ENCODE peak calls at places on chromosomes 16 and 17, in five cellular contexts. D is fibroblast of the aortic adventitia, A is HFF-Myc, S is choroid plexus epithelial cell, C is stomach. I is an unnamed sample.

GRCh38 chr16:56625943-56626654 is 518 bp downstream of the MT1E start:
- DNase-seq in D (peak; percentile 90), A (no peak), S (peak; percentile 83), C (no peak), I (peak; percentile 57)

GRCh38 chr17:4998666-4999428 is 1.1 kb downstream of the KIF1C start:
- DNase-seq in D (no peak), A (no peak), S (no peak), C (peak; percentile 53), I (no peak)

GRCh38 chr16:67857547-67858233 is 10.2 kb upstream of the CENPT start:
- DNase-seq in D (peak; percentile 90), A (peak; percentile 61), S (peak; percentile 95), C (peak; percentile 65), I (peak; percentile 65)

GRCh38 chr16:27402569-27402963 is 592 bp downstream of the IL21R start:
- DNase-seq in D (no peak), A (no peak), S (no peak), C (no peak), I (no peak)

GRCh38 chr17:7632492-7632894 is 2.6 kb downstream of the SHBG start:
- DNase-seq in D (peak; percentile 73), A (no peak), S (peak; percentile 75), C (peak; percentile 31), I (no peak)

GRCh38 chr16:87457724-87458423 is 35.0 kb downstream of the ZCCHC14 start:
- DNase-seq in D (peak; percentile 98), A (peak; percentile 97), S (peak; percentile 96), C (no peak), I (peak; percentile 99)

GRCh38 chr17:81726004-81726403 is 13.9 kb downstream of the SLC25A10 start:
- DNase-seq in D (no peak), A (no peak), S (no peak), C (peak; percentile 83), I (no peak)

GRCh38 chr17:51454456-51454978 is 194.2 kb downstream of the UTP18 start:
- DNase-seq in D (no peak), A (no peak), S (no peak), C (no peak), I (no peak)

GRCh38 chr17:29931253-29931932 is 1.4 kb upstream of the SSH2 start:
- DNase-seq in D (peak; percentile 82), A (peak; percentile 73), S (peak; percentile 87), C (peak; percentile 69), I (peak; percentile 62)

GRCh38 chr16:9003322-9003721 is 39.6 kb upstream of the USP7 start:
- DNase-seq in D (no peak), A (no peak), S (no peak), C (peak; percentile 86), I (no peak)

GRCh38 chr16:89011909-89012621 is 35.1 kb upstream of the CBFA2T3 start:
- DNase-seq in D (no peak), A (no peak), S (no peak), C (no peak), I (no peak)

GRCh38 chr17:17809527-17810373 is 27.0 kb downstream of the SREBF1 start:
- DNase-seq in D (peak; percentile 37), A (no peak), S (peak; percentile 80), C (no peak), I (no peak)

GRCh38 chr17:332558-333322 is 19.9 kb downstream of the RPH3AL start:
- DNase-seq in D (peak; percentile 9), A (no peak), S (peak; percentile 59), C (no peak), I (no peak)

GRCh38 chr16:48897698-48898205 is 287.8 kb upstream of the N4BP1 start:
- DNase-seq in D (no peak), A (no peak), S (no peak), C (no peak), I (no peak)

GRCh38 chr17:56801506-56802178 is 32.1 kb downstream of the C17orf67 start:
- DNase-seq in D (no peak), A (no peak), S (no peak), C (no peak), I (no peak)

GRCh38 chr17:44170499-44171201 is at the start of gene ASB16:
- DNase-seq in D (peak; percentile 35), A (no peak), S (peak; percentile 67), C (peak; percentile 56), I (no peak)

GRCh38 chr17:45043268-45043681 is 8.2 kb downstream of the DCAKD start:
- DNase-seq in D (no peak), A (no peak), S (no peak), C (no peak), I (no peak)

GRCh38 chr17:62805234-62805633 is 2.9 kb downstream of the MARCHF10 start:
- DNase-seq in D (no peak), A (no peak), S (no peak), C (no peak), I (no peak)

GRCh38 chr16:83552930-83553329 is 254.8 kb upstream of the HSBP1 start:
- DNase-seq in D (no peak), A (no peak), S (no peak), C (no peak), I (no peak)

GRCh38 chr17:81371910-81372760 is 23.1 kb upstream of the BAHCC1 start:
- DNase-seq in D (peak; percentile 50), A (no peak), S (peak; percentile 52), C (no peak), I (no peak)

GRCh38 chr17:68060336-68060735 is 24.8 kb downstream of the KPNA2 start:
- DNase-seq in D (no peak), A (no peak), S (no peak), C (no peak), I (no peak)

GRCh38 chr17:37188157-37188556 is 187.6 kb upstream of the C17orf78 start:
- DNase-seq in D (no peak), A (no peak), S (no peak), C (no peak), I (no peak)

GRCh38 chr17:19492140-19492539 is 41.5 kb upstream of the SLC47A1 start:
- DNase-seq in D (no peak), A (no peak), S (no peak), C (no peak), I (no peak)

GRCh38 chr17:44916059-44916780 is 920 bp upstream of the GFAP start:
- DNase-seq in D (peak; percentile 38), A (no peak), S (no peak), C (no peak), I (no peak)

GRCh38 chr17:12133183-12133582 is 112.5 kb downstream of the MAP2K4 start:
- DNase-seq in D (peak; percentile 70), A (no peak), S (no peak), C (no peak), I (no peak)

GRCh38 chr16:56013962-56014552 is 138.9 kb upstream of the CES5A start:
- DNase-seq in D (peak; percentile 2), A (peak; percentile 2), S (no peak), C (no peak), I (no peak)

GRCh38 chr17:47210105-47210504 is 957 bp downstream of the MYL4 start:
- DNase-seq in D (peak; percentile 19), A (no peak), S (no peak), C (no peak), I (no peak)

GRCh38 chr17:66755101-66755943 is 79.6 kb upstream of the CACNG5 start:
- DNase-seq in D (no peak), A (no peak), S (no peak), C (no peak), I (no peak)

GRCh38 chr16:88907768-88908167 is 41.3 kb upstream of the PABPN1L start:
- DNase-seq in D (peak; percentile 10), A (no peak), S (no peak), C (no peak), I (no peak)

GRCh38 chr17:29248845-29249244 is 2.2 kb downstream of the CRYBA1 start:
- DNase-seq in D (no peak), A (no peak), S (no peak), C (no peak), I (no peak)

GRCh38 chr16:380837-381787 is 666 bp downstream of the PGAP6 start:
- DNase-seq in D (no peak), A (no peak), S (no peak), C (no peak), I (no peak)

GRCh38 chr17:31595076-31595475 is 203.6 kb downstream of the RAB11FIP4 start:
- DNase-seq in D (peak; percentile 31), A (no peak), S (peak; percentile 41), C (no peak), I (no peak)

GRCh38 chr16:85851034-85851780 is 47.8 kb upstream of the IRF8 start:
- DNase-seq in D (no peak), A (no peak), S (no peak), C (no peak), I (no peak)

GRCh38 chr17:19731626-19732025 is 15.2 kb upstream of the SLC47A2 start:
- DNase-seq in D (no peak), A (no peak), S (no peak), C (no peak), I (no peak)

GRCh38 chr17:38572665-38573365 is 32.9 kb downstream of the SRCIN1 start:
- DNase-seq in D (no peak), A (no peak), S (no peak), C (peak; percentile 34), I (no peak)

GRCh38 chr17:41667280-41668008 is 21.2 kb upstream of the EIF1 start:
- DNase-seq in D (no peak), A (no peak), S (no peak), C (no peak), I (no peak)
- H3K4me3 ChIP-seq in D (no peak overlapping the region), A (no peak overlapping the region), S (no peak overlapping the region), C (peak overlapping the region; percentile 52), I (peak overlapping the region; percentile 43)

DNA sequence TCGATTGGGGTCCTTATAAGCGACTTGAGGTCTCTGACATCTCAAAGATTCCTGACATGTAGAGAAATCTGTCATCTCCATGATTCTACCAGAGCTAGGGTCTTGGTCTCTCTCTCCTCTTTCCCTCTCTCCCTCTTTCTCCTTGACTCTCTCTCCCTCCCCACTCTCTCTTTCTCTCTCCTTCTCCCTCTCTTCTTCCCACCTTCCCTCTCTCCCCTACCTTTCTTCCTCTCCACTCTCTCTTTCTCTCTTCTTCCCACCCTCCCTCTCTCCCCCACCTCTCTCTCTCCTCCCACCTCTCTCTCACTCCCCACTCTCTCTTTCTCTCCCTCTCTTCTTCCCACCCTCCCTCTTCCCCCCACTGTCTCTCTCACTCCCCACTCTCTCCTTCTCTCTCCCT is 32.6 kb downstream of the B4GALNT2 start:
- DNase-seq in D (no peak), A (no peak), S (no peak), C (no peak), I (no peak)
- TF ChIP-seq CTCF in D (no peak), A (no peak), S (no peak), C (no peak), I (no peak)

GRCh38 chr16:19136549-19137196 is 22.9 kb downstream of the ITPRIPL2 start:
- DNase-seq in D (peak; percentile 25), A (no peak), S (peak; percentile 56), C (no peak), I (no peak)
- H3K4me3 ChIP-seq in D (no peak overlapping the region), A (no peak overlapping the region), S (no peak overlapping the region), C (no peak overlapping the region), I (no peak overlapping the region)

GRCh38 chr17:79126139-79126538 is 51.5 kb downstream of the ENGASE start:
- DNase-seq in D (no peak), A (no peak), S (peak; percentile 5), C (peak; percentile 26), I (no peak)

GRCh38 chr17:79123988-79124387 is 49.4 kb downstream of the ENGASE start:
- DNase-seq in D (no peak), A (no peak), S (no peak), C (no peak), I (no peak)

GRCh38 chr17:79127534-79128135 is 53.0 kb downstream of the ENGASE start:
- DNase-seq in D (no peak), A (no peak), S (no peak), C (no peak), I (no peak)

GRCh38 chr17:79124513-79125209 is 50.0 kb downstream of the ENGASE start:
- DNase-seq in D (no peak), A (no peak), S (no peak), C (no peak), I (no peak)

GRCh38 chr17:79125503-79125902 is 50.9 kb downstream of the ENGASE start:
- DNase-seq in D (no peak), A (no peak), S (no peak), C (no peak), I (no peak)
- TF ChIP-seq CTCF in D (no peak), A (no peak), S (no peak), C (no peak), I (no peak)